ENCODE peak calls at places on chromosomes 4 and X, in seven cellular contexts. One of them, this sample, is unnamed.

GRCh38 chrX:109409181-109409580 is 72.7 kb downstream of the GUCY2F start:
- DNase-seq in IMR-90: no peak
- DNase-seq in GM12878: no peak
- DNase-seq in HepG2: no peak
- DNase-seq in A549: no peak
- DNase-seq in SK-N-SH: no peak
- DNase-seq in H1: no peak
- DNase-seq in this sample: no peak

GRCh38 chr4:23149815-23150214 is 457.1 kb downstream of the GBA3 start:
- DNase-seq in IMR-90: no peak
- DNase-seq in GM12878: no peak
- DNase-seq in HepG2: no peak
- DNase-seq in A549: no peak
- DNase-seq in SK-N-SH: no peak
- DNase-seq in H1: no peak
- DNase-seq in this sample: no peak

GRCh38 chrX:133980406-133980805 is 5.0 kb downstream of the GPC3 start:
- DNase-seq in HepG2: no peak
- DNase-seq in IMR-90: no peak
- DNase-seq in GM12878: no peak
- DNase-seq in A549: no peak
- DNase-seq in H1: no peak
- DNase-seq in SK-N-SH: no peak
- DNase-seq in this sample: no peak

GRCh38 chrX:39736219-39737211 is 361.2 kb downstream of the BCOR start:
- DNase-seq in HepG2: no peak
- DNase-seq in GM12878: no peak
- DNase-seq in A549: peak
- DNase-seq in SK-N-SH: peak
- DNase-seq in H1: no peak
- DNase-seq in IMR-90: peak
- DNase-seq in this sample: no peak

GRCh38 chr4:74504212-74504611 is 59.3 kb downstream of the AREG start:
- DNase-seq in SK-N-SH: no peak
- DNase-seq in H1: no peak
- DNase-seq in GM12878: no peak
- DNase-seq in A549: no peak
- DNase-seq in HepG2: no peak
- DNase-seq in IMR-90: peak
- DNase-seq in this sample: no peak

GRCh38 chr4:71487324-71487677 is 148.5 kb downstream of the SLC4A4 start:
- DNase-seq in H1: no peak
- DNase-seq in A549: no peak
- DNase-seq in HepG2: no peak
- DNase-seq in GM12878: no peak
- DNase-seq in IMR-90: no peak
- DNase-seq in SK-N-SH: no peak
- DNase-seq in this sample: no peak

GRCh38 chr4:47831026-47831689 is 6.7 kb downstream of the CORIN start:
- DNase-seq in IMR-90: no peak
- DNase-seq in HepG2: no peak
- DNase-seq in SK-N-SH: no peak
- DNase-seq in H1: no peak
- DNase-seq in A549: no peak
- DNase-seq in GM12878: no peak
- DNase-seq in this sample: no peak

GRCh38 chr4:53920883-53921282 is 143.5 kb downstream of the CHIC2 start:
- DNase-seq in GM12878: no peak
- DNase-seq in A549: no peak
- DNase-seq in H1: no peak
- DNase-seq in HepG2: no peak
- DNase-seq in SK-N-SH: no peak
- DNase-seq in IMR-90: no peak
- DNase-seq in this sample: no peak

GRCh38 chrX:54920610-54921426 is at the start of gene TRO:
- DNase-seq in A549: no peak
- DNase-seq in GM12878: no peak
- DNase-seq in H1: no peak
- DNase-seq in HepG2: no peak
- DNase-seq in IMR-90: peak
- DNase-seq in SK-N-SH: peak
- DNase-seq in this sample: no peak
- TF ChIP-seq RFX5 in A549: no peak
- TF ChIP-seq RFX5 in GM12878: no peak
- TF ChIP-seq RFX5 in H1: no peak
- TF ChIP-seq RFX5 in HepG2: no peak
- TF ChIP-seq RFX5 in IMR-90: no peak
- TF ChIP-seq RFX5 in SK-N-SH: no peak
- TF ChIP-seq RFX5 in this sample: no peak

DNA sequence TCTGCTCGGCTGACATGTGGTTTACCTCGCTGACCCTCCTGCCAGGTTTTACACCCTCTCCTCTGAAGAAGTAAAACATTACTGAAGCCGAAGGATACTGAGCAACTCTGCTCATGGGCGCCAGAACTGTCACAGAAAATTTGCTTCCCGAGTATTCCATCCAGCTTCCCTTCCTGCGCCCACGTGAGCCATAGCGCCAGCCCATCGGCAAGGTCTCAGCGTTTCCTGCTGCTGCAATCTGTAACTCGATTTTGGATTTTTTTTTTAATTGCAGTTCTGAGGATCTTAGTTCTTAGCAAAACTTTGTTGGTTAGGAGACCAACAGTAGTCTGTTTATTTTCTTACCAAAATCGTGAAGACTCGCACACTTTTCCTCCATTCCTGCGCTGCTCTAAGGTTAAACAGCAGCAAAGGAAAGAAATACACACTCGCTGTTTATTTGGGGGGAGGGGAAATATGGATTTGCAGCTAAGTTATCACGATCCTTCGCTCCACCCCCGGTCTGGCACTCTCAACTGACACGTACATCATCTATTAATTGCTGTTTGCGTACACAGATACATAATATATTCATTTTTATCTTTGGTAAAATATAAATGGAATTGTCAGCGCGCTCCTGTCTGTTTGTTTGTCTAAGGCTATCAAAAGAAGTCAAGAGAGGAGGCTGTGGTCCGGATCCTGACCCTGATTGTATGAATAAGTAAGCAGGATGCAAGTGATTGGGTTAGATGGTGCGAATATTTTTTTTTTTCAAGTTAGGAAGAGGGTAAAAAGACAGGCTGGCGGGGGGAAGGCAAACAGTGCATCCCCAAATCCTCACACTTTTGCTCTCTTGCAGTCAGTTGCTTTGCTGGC is at the start of gene TLL1:
- DNase-seq in H1: no peak
- DNase-seq in IMR-90: no peak
- DNase-seq in HepG2: no peak
- DNase-seq in GM12878: no peak
- DNase-seq in A549: peak
- DNase-seq in SK-N-SH: peak
- DNase-seq in this sample: no peak
- TF ChIP-seq RFX5 in H1: no peak
- TF ChIP-seq RFX5 in IMR-90: no peak
- TF ChIP-seq RFX5 in HepG2: no peak
- TF ChIP-seq RFX5 in GM12878: no peak
- TF ChIP-seq RFX5 in A549: no peak
- TF ChIP-seq RFX5 in SK-N-SH: no peak
- TF ChIP-seq RFX5 in this sample: no peak

DNA sequence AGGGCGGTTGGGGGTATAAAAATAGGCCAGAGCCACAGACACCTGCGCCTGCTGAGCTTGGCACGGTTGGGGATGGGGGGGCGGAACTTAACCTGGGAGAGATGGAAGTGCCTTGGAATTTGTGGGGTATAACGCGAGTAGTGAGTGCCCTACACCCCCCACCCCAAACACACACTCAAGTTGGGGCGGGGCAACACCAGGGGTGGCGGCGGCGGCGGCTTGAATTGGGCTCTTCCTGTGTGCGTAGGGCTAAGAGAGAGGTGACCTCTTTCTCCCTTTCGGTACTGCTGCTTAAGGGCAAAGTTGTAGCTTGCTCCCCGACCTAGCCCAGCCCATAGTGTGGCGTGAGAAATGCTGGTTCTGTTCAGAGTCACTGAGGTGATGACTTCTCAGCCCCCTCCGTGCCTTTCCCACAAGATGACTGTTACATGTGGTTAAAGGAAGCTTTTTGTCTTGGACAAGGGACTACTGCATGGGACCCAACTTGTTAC is 839 bp downstream of the STK26 start:
- DNase-seq in H1: peak
- DNase-seq in A549: peak
- DNase-seq in SK-N-SH: no peak
- DNase-seq in HepG2: no peak
- DNase-seq in GM12878: no peak
- DNase-seq in IMR-90: no peak
- DNase-seq in this sample: peak
- TF ChIP-seq RFX5 in H1: no peak
- TF ChIP-seq RFX5 in A549: no peak
- TF ChIP-seq RFX5 in SK-N-SH: no peak
- TF ChIP-seq RFX5 in HepG2: no peak
- TF ChIP-seq RFX5 in GM12878: no peak
- TF ChIP-seq RFX5 in IMR-90: no peak
- TF ChIP-seq RFX5 in this sample: no peak

GRCh38 chrX:18650662-18651061 is 21.2 kb downstream of the RS1 start:
- DNase-seq in HepG2: no peak
- DNase-seq in IMR-90: no peak
- DNase-seq in GM12878: no peak
- DNase-seq in SK-N-SH: no peak
- DNase-seq in H1: no peak
- DNase-seq in A549: no peak
- DNase-seq in this sample: no peak
- TF ChIP-seq RFX5 in HepG2: no peak
- TF ChIP-seq RFX5 in IMR-90: no peak
- TF ChIP-seq RFX5 in GM12878: no peak
- TF ChIP-seq RFX5 in SK-N-SH: no peak
- TF ChIP-seq RFX5 in H1: no peak
- TF ChIP-seq RFX5 in A549: no peak
- TF ChIP-seq RFX5 in this sample: no peak

DNA sequence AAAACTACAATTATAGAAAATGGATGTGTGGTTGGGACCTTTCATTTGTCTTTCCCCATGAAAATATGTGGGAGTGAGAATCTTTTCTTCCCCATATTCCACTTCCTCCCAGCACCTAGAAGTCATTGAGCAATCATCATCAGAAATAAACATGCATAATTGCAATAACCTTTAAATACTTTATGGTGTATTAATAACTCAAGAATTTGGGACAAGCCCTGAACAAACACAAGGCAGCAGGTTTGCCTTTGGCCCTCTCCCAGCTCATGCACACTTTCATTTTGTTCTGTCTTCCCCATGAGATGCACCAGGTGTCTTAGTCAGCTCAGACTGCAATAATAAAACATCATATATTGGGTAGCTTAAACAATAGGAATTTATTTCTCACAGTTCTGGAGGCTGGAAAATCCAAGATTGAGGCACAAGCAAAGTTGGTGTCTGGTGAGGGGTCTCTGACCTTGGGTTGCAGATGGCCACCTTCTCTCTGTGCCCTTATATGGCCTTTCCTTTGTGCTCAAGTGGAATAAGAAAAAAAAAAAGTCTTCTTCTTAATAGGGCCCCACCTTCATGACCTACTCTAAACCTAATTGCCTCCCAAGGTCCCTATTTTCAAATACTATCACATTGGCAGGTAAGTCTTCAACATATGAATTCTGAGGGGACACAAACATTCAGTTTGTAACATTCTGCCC is 34.7 kb upstream of the TMEM184C start:
- DNase-seq in GM12878: no peak
- DNase-seq in SK-N-SH: no peak
- DNase-seq in HepG2: no peak
- DNase-seq in A549: no peak
- DNase-seq in IMR-90: peak
- DNase-seq in H1: no peak
- DNase-seq in this sample: no peak
- TF ChIP-seq RFX5 in GM12878: no peak
- TF ChIP-seq RFX5 in SK-N-SH: no peak
- TF ChIP-seq RFX5 in HepG2: no peak
- TF ChIP-seq RFX5 in A549: no peak
- TF ChIP-seq RFX5 in IMR-90: no peak
- TF ChIP-seq RFX5 in H1: no peak
- TF ChIP-seq RFX5 in this sample: no peak

GRCh38 chrX:130024127-130024526 is 41.7 kb downstream of the BCORL1 start:
- DNase-seq in A549: peak
- DNase-seq in IMR-90: peak
- DNase-seq in H1: peak
- DNase-seq in HepG2: no peak
- DNase-seq in GM12878: peak
- DNase-seq in SK-N-SH: peak
- DNase-seq in this sample: peak

GRCh38 chrX:130027569-130027968 is 45.1 kb downstream of the BCORL1 start:
- DNase-seq in GM12878: no peak
- DNase-seq in A549: no peak
- DNase-seq in H1: no peak
- DNase-seq in HepG2: no peak
- DNase-seq in IMR-90: no peak
- DNase-seq in SK-N-SH: no peak
- DNase-seq in this sample: no peak

GRCh38 chrX:130030826-130031225 is 48.4 kb downstream of the BCORL1 start:
- DNase-seq in A549: no peak
- DNase-seq in SK-N-SH: no peak
- DNase-seq in H1: no peak
- DNase-seq in HepG2: no peak
- DNase-seq in IMR-90: no peak
- DNase-seq in GM12878: no peak
- DNase-seq in this sample: no peak

GRCh38 chrX:130025256-130025655 is 42.8 kb downstream of the BCORL1 start:
- DNase-seq in SK-N-SH: no peak
- DNase-seq in H1: no peak
- DNase-seq in HepG2: no peak
- DNase-seq in A549: no peak
- DNase-seq in IMR-90: no peak
- DNase-seq in GM12878: no peak
- DNase-seq in this sample: no peak

DNA sequence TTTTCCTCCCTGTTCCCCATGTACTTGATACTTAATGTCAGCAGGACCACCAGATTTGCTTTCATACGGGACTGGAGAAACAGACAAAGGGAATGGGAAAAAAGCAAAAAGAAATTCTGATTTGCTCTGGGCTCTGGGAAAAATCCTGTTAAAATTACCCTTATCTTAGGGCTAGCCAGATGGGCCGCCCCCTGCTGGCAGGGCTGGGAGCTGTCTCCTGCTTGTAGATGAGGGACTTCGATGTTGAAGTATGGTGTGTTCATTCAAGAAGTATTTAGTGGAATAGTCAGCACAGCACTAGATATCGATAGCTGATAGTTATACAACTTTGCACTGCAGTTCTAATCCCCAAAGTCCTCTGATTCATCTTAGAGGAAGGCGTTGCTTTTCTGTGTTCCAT is 45.8 kb downstream of the BCORL1 start:
- DNase-seq in H1: no peak
- DNase-seq in SK-N-SH: peak
- DNase-seq in A549: peak
- DNase-seq in IMR-90: peak
- DNase-seq in HepG2: no peak
- DNase-seq in GM12878: no peak
- DNase-seq in this sample: peak
- TF ChIP-seq RFX5 in H1: no peak
- TF ChIP-seq RFX5 in SK-N-SH: no peak
- TF ChIP-seq RFX5 in A549: no peak
- TF ChIP-seq RFX5 in IMR-90: no peak
- TF ChIP-seq RFX5 in HepG2: no peak
- TF ChIP-seq RFX5 in GM12878: no peak
- TF ChIP-seq RFX5 in this sample: no peak

GRCh38 chr4:151604238-151604637 is 156.6 kb downstream of the GATB start:
- DNase-seq in SK-N-SH: peak
- DNase-seq in HepG2: no peak
- DNase-seq in GM12878: no peak
- DNase-seq in IMR-90: peak
- DNase-seq in A549: peak
- DNase-seq in H1: no peak
- DNase-seq in this sample: no peak
- TF ChIP-seq RFX5 in SK-N-SH: no peak
- TF ChIP-seq RFX5 in HepG2: no peak
- TF ChIP-seq RFX5 in GM12878: no peak
- TF ChIP-seq RFX5 in IMR-90: no peak
- TF ChIP-seq RFX5 in A549: no peak
- TF ChIP-seq RFX5 in H1: no peak
- TF ChIP-seq RFX5 in this sample: no peak